ENCODE peak calls at places on chromosome 13, in four cellular contexts. C, N, F and G are unnamed samples.

GRCh38 chr13:75968103-75968838 is 332.1 kb downstream of the LMO7 start:
- DNase-seq in C (no peak), N (no peak), F (no peak), G (no peak)

GRCh38 chr13:108950333-108951010 is 321.1 kb downstream of the MYO16 start:
- DNase-seq in C (no peak), N (no peak), F (no peak), G (no peak)

GRCh38 chr13:43816401-43816889 is 29.7 kb upstream of the ENOX1 start:
- DNase-seq in C (no peak), N (no peak), F (no peak), G (no peak)

GRCh38 chr13:80654638-80655249 is 313.8 kb upstream of the SPRY2 start:
- DNase-seq in C (no peak), N (no peak), F (no peak), G (no peak)

GRCh38 chr13:113307491-113307890 is 10.5 kb downstream of the LAMP1 start:
- DNase-seq in C (no peak), N (no peak), F (no peak), G (no peak)

GRCh38 chr13:37934339-37935191 is 65.0 kb upstream of the TRPC4 start:
- DNase-seq in C (no peak), N (no peak), F (peak), G (no peak)

GRCh38 chr13:100542546-100543156 is 45.9 kb downstream of the GGACT start:
- DNase-seq in C (peak), N (peak), F (no peak), G (peak)

GRCh38 chr13:52922961-52923360 is 74.5 kb upstream of the PCDH8 start:
- DNase-seq in C (no peak), N (no peak), F (no peak), G (no peak)

GRCh38 chr13:80338781-80339577 is 1.9 kb downstream of the SPRY2 start:
- DNase-seq in C (peak), N (peak), F (peak), G (peak)

GRCh38 chr13:72920097-72920496 is 138.2 kb downstream of the PIBF1 start:
- DNase-seq in C (no peak), N (no peak), F (no peak), G (no peak)
- TF ChIP-seq ELF4 in C (no peak), N (no peak), F (no peak), G (no peak)

GRCh38 chr13:21817878-21818277 is 147.0 kb downstream of the FGF9 start:
- DNase-seq in C (no peak), N (no peak), F (no peak), G (no peak)

GRCh38 chr13:21813110-21813509 is 142.2 kb downstream of the FGF9 start:
- DNase-seq in C (no peak), N (no peak), F (peak), G (no peak)

GRCh38 chr13:21813844-21814243 is 143.0 kb downstream of the FGF9 start:
- DNase-seq in C (no peak), N (no peak), F (no peak), G (no peak)

DNA sequence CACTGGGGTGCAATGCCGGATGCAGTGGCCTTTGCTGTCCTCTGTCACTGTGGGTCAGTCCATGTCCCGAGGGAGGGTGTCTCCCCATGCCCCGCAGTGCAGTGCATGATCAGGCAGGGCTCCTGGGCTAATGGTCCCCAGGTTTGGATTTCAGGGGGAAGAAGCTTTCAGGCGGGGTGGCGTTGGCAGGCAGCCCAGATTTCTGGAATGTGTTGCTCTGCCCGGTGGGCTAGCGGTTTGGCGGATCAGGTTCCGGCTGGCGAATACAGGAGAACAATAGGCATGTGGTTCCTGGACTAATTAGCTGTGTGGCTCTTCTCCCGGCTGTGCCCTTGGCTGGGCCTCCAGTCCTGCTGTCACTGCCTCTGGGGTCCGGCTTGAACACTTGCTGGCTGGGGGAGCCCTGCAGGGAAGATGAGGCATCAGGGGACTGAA is 141.3 kb downstream of the FGF9 start:
- DNase-seq in C (no peak), N (peak), F (no peak), G (no peak)
- TF ChIP-seq SP1 in C (no peak), N (no peak), F (no peak), G (no peak)

DNA sequence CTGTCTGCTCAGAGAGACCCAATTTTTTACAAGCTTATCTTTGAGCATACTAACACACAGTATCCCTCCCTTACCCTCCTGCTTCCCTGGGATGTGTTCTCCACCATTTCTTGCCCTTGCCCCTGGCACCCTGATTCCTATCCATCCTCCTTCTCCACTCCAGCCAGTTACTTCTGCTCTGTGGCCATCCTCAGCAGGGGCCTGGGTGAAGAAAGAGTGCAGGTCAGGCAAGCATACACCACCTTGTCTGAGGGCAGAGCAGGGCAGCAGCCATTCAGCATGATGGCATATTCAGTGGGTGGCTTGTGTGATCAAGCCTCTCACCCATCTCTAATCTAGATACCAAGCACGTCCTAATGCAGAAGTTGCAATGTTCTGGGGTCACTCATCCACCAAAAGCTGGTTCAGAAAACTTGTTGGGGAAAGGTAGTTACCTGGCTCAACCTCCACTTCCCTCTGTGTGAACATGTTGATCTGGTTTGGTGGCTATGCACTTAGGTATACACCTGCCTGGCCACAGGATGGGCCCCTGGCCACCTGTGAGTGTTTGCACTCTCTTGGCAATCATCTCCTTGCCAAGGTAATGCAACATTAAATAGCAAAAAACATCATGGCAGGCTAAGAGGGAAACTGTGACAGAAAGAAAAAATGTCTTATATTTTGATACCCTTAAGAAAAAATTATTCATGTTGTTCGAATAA is 900.3 kb upstream of the MIR17HG start:
- DNase-seq in C (no peak), N (no peak), F (no peak), G (no peak)
- TF ChIP-seq ELF4 in C (no peak), N (no peak), F (no peak), G (no peak)

DNA sequence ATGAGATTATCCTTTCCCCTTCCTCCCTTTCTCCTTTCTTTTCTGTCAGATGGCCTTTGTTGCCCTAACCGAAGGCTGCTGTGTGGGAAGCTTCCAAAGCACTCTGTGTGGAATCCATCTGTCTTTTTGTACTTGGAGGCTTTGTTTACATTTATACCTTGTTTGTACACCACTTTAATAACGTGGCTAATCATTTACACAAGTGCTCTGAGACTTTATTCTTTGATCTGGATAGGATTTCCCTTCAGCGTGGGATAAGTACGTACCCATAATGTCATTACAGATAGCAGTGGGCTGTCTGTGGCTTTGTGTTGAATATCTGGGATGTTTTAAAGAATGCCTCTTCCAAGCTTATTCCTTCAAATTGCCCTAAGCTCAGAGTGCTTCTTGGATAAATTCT is 684.7 kb upstream of the SLITRK5 start:
- DNase-seq in C (no peak), N (peak), F (no peak), G (no peak)
- TF ChIP-seq SP1 in C (no peak), N (no peak), F (no peak), G (no peak)

DNA sequence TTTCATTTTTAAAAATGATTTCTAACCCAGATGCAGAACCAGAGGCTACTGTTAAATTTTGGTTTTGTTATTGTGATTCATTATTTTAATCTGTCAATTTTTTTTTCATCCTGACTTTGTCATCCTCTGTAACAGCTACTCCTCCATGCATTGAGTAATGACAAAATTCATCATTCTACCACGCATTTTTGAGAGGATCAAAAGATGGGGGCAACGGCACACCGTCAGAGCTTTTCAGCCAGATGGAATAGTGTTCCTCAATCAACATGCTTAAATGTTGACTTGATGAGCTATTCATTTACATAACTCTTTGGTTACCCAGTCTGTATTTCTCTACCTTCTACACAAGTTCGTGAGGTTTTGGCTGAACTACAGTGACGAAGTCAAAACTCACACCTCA is 486.3 kb downstream of the EFNB2 start:
- DNase-seq in C (no peak), N (no peak), F (no peak), G (no peak)
- TF ChIP-seq ELF4 in C (no peak), N (no peak), F (no peak), G (no peak)

GRCh38 chr13:107185889-107186288 is 618.0 kb upstream of the ARGLU1 start:
- DNase-seq in C (no peak), N (no peak), F (no peak), G (no peak)
- TF ChIP-seq SP1 in C (no peak), N (no peak), F (no peak), G (no peak)